ENCODE peak calls at places on chromosome 13, in four cellular contexts. R is adrenal gland; K is effector memory CD4-positive, alpha-beta T cell; S is fibroblast of lung. L is an unnamed sample. For H3K4me1 and H3K27me3, the result is how much of the 10 kb centered on the place peaks cover.

GRCh38 chr13:98495627-98496238 is 81.2 kb downstream of the STK24 start:
- DNase-seq in R (no peak), K (no peak), S (peak), L (no peak)

GRCh38 chr13:81104316-81104715 is 763.4 kb upstream of the SPRY2 start:
- DNase-seq in R (no peak), K (no peak), S (no peak), L (no peak)

GRCh38 chr13:98223741-98224140 is 46.7 kb upstream of the RNF113B start:
- DNase-seq in R (no peak), K (no peak), S (no peak), L (no peak)

GRCh38 chr13:102928971-102929370 is 83.1 kb downstream of the ERCC5 start:
- DNase-seq in R (no peak), K (no peak), S (no peak), L (no peak)

GRCh38 chr13:80463673-80464352 is 122.9 kb upstream of the SPRY2 start:
- DNase-seq in R (peak), K (no peak), S (peak), L (no peak)

GRCh38 chr13:61850794-61851193 is 435.1 kb upstream of the PCDH20 start:
- DNase-seq in R (no peak), K (no peak), S (no peak), L (no peak)

GRCh38 chr13:99617474-99618255 is 116.4 kb downstream of the TM9SF2 start:
- DNase-seq in R (peak), K (no peak), S (peak), L (peak)

GRCh38 chr13:36820222-36820621 is 1.2 kb downstream of the RFXAP start:
- DNase-seq in R (no peak), K (no peak), S (no peak), L (no peak)

GRCh38 chr13:66265446-66265845 is 964.7 kb downstream of the PCDH9 start:
- DNase-seq in R (no peak), K (no peak), S (no peak), L (no peak)

GRCh38 chr13:48532146-48532472 is 771 bp downstream of the RCBTB2 start:
- DNase-seq in R (no peak), K (no peak), S (peak), L (no peak)

GRCh38 chr13:88339271-88339741 is 668.1 kb downstream of the SLITRK5 start:
- DNase-seq in R (no peak), K (no peak), S (no peak), L (peak)

GRCh38 chr13:101035119-101035620 is 360.6 kb upstream of the TMTC4 start:
- DNase-seq in R (no peak), K (no peak), S (no peak), L (no peak)

GRCh38 chr13:97120976-97121375 is 101.2 kb upstream of the MBNL2 start:
- DNase-seq in R (no peak), K (no peak), S (no peak), L (no peak)

GRCh38 chr13:48255954-48256353 is 22.9 kb downstream of the ITM2B start:
- DNase-seq in R (no peak), K (no peak), S (peak), L (no peak)

GRCh38 chr13:27926644-27927434 is 7.0 kb downstream of the PDX1 start:
- DNase-seq in R (no peak), K (no peak), S (no peak), L (no peak)

GRCh38 chr13:31929031-31929770 is 102.4 kb upstream of the FRY start:
- DNase-seq in R (no peak), K (no peak), S (no peak), L (no peak)

GRCh38 chr13:31930901-31931522 is 100.6 kb upstream of the FRY start:
- DNase-seq in R (no peak), K (no peak), S (no peak), L (no peak)

GRCh38 chr13:31927219-31927653 is 104.3 kb upstream of the FRY start:
- DNase-seq in R (no peak), K (no peak), S (no peak), L (no peak)

GRCh38 chr13:31925079-31925478 is 106.5 kb upstream of the FRY start:
- DNase-seq in R (no peak), K (no peak), S (no peak), L (no peak)

DNA sequence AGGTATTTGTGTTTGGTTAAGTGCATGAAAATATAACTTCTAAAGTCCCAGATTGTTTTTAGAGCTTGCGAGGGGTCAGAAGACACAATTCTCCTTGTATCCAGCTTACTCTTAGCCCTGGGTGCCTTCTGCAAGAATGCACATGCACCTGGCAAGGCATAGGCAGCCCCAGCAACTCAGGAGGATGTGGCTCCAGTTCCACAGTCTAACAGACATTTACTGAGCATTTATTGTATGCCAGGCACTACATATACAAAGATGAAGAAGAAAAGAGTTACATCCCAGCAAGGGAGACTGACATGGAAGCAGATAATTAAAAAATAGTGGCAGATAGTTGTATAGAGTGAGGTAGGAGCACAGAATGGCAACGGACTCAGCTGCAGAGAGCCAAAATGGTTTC is 101.1 kb upstream of the FRY start:
- DNase-seq in R (no peak), K (no peak), S (no peak), L (no peak)
- H3K4me1 ChIP-seq in R (under half), K (under half), S (under half), L (under half)

GRCh38 chr13:83881031-83881727 is 1.1 kb downstream of the SLITRK1 start:
- DNase-seq in R (no peak), K (no peak), S (no peak), L (no peak)
- H3K4me3 ChIP-seq in R (no peak), K (no peak), S (peak), L (no peak)

DNA sequence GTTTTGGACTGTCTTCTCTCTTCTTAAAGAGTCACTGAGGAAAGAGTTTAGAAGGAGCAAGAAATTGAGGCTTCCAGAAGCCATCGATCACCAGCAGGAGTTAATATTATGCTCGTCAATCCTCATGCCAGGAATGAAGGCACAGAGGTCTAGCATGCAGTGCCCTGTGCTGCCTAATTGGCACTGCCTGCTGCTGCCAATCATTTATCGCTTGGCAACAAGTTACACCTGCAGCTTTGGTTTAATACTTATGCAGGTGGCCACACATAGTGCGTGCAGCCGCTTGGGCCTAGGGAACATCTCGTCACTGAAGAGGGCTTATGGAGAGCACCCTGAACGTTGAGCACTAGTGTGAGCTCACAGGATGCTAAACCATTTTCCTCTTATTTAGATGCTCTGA is 2.7 kb upstream of the SOX1 start:
- DNase-seq in R (no peak), K (no peak), S (no peak), L (no peak)
- H3K27me3 ChIP-seq in R (half or more), K (under half), S (under half), L (half or more)

GRCh38 chr13:114061746-114062145 is 70.7 kb downstream of the RASA3 start:
- DNase-seq in R (no peak), K (no peak), S (no peak), L (no peak)
- H3K4me1 ChIP-seq in R (half or more), K (under half), S (under half), L (under half)

L was measured in transverse colon.